ENCODE peak calls at places on chromosomes 16 and 17, in eight cellular contexts. One of them, this sample, is unnamed.

GRCh38 chr17:28968914-28969295 is 17.6 kb upstream of the PHF12 start:
- DNase-seq in NCI-H774: no peak
- DNase-seq in HFFc6: no peak
- DNase-seq in uterus: no peak
- DNase-seq in GM04504: no peak
- DNase-seq in natural killer cell: no peak
- DNase-seq in central memory CD4-positive, alpha-beta T cell: no peak
- DNase-seq in activated CD4-positive, alpha-beta T cell treated with anti-CD3 and anti-CD28 coated beads for 24 hours: no peak
- DNase-seq in this sample: no peak

GRCh38 chr17:21119247-21119944 is 7.4 kb upstream of the DHRS7B start:
- DNase-seq in NCI-H774: no peak
- DNase-seq in HFFc6: peak; percentile 44
- DNase-seq in uterus: peak; percentile 73
- DNase-seq in GM04504: peak; percentile 33
- DNase-seq in natural killer cell: peak; percentile 58
- DNase-seq in central memory CD4-positive, alpha-beta T cell: peak; percentile 62
- DNase-seq in activated CD4-positive, alpha-beta T cell treated with anti-CD3 and anti-CD28 coated beads for 24 hours: peak; percentile 51
- DNase-seq in this sample: peak; percentile 61

GRCh38 chr16:64153718-64154117 is 968.1 kb downstream of the CDH11 start:
- DNase-seq in NCI-H774: no peak
- DNase-seq in HFFc6: peak; percentile 63
- DNase-seq in uterus: no peak
- DNase-seq in GM04504: no peak
- DNase-seq in natural killer cell: no peak
- DNase-seq in central memory CD4-positive, alpha-beta T cell: no peak
- DNase-seq in activated CD4-positive, alpha-beta T cell treated with anti-CD3 and anti-CD28 coated beads for 24 hours: no peak
- DNase-seq in this sample: no peak

GRCh38 chr16:58158137-58158536 is 29.0 kb upstream of the CFAP20 start:
- DNase-seq in NCI-H774: no peak
- DNase-seq in HFFc6: no peak
- DNase-seq in uterus: no peak
- DNase-seq in GM04504: no peak
- DNase-seq in natural killer cell: no peak
- DNase-seq in central memory CD4-positive, alpha-beta T cell: no peak
- DNase-seq in activated CD4-positive, alpha-beta T cell treated with anti-CD3 and anti-CD28 coated beads for 24 hours: no peak
- DNase-seq in this sample: no peak

GRCh38 chr17:29698019-29698777 is 75.5 kb upstream of the CORO6 start:
- DNase-seq in NCI-H774: no peak
- DNase-seq in HFFc6: no peak
- DNase-seq in uterus: no peak
- DNase-seq in GM04504: no peak
- DNase-seq in natural killer cell: no peak
- DNase-seq in central memory CD4-positive, alpha-beta T cell: no peak
- DNase-seq in activated CD4-positive, alpha-beta T cell treated with anti-CD3 and anti-CD28 coated beads for 24 hours: no peak
- DNase-seq in this sample: no peak

GRCh38 chr17:73050797-73051196 is 41.7 kb downstream of the SLC39A11 start:
- DNase-seq in NCI-H774: no peak
- DNase-seq in HFFc6: no peak
- DNase-seq in uterus: no peak
- DNase-seq in GM04504: no peak
- DNase-seq in natural killer cell: no peak
- DNase-seq in central memory CD4-positive, alpha-beta T cell: no peak
- DNase-seq in activated CD4-positive, alpha-beta T cell treated with anti-CD3 and anti-CD28 coated beads for 24 hours: no peak
- DNase-seq in this sample: no peak

GRCh38 chr16:19479302-19479721 is 42.6 kb downstream of the GDE1 start:
- DNase-seq in NCI-H774: no peak
- DNase-seq in HFFc6: no peak
- DNase-seq in uterus: no peak
- DNase-seq in GM04504: no peak
- DNase-seq in natural killer cell: no peak
- DNase-seq in central memory CD4-positive, alpha-beta T cell: no peak
- DNase-seq in activated CD4-positive, alpha-beta T cell treated with anti-CD3 and anti-CD28 coated beads for 24 hours: no peak
- DNase-seq in this sample: no peak

GRCh38 chr17:16415031-16415924 is at the start of gene TRPV2:
- DNase-seq in NCI-H774: no peak
- DNase-seq in HFFc6: no peak
- DNase-seq in uterus: peak; percentile 37
- DNase-seq in GM04504: no peak
- DNase-seq in natural killer cell: peak; percentile 44
- DNase-seq in central memory CD4-positive, alpha-beta T cell: peak; percentile 41
- DNase-seq in activated CD4-positive, alpha-beta T cell treated with anti-CD3 and anti-CD28 coated beads for 24 hours: no peak
- DNase-seq in this sample: no peak

GRCh38 chr17:49459401-49459984 is 35.6 kb upstream of the NGFR start:
- DNase-seq in NCI-H774: no peak
- DNase-seq in HFFc6: no peak
- DNase-seq in uterus: no peak
- DNase-seq in GM04504: no peak
- DNase-seq in natural killer cell: no peak
- DNase-seq in central memory CD4-positive, alpha-beta T cell: no peak
- DNase-seq in activated CD4-positive, alpha-beta T cell treated with anti-CD3 and anti-CD28 coated beads for 24 hours: no peak
- DNase-seq in this sample: no peak

GRCh38 chr16:56824335-56824734 is 40.7 kb upstream of the SLC12A3 start:
- DNase-seq in NCI-H774: peak; percentile 29
- DNase-seq in HFFc6: no peak
- DNase-seq in uterus: no peak
- DNase-seq in GM04504: no peak
- DNase-seq in natural killer cell: no peak
- DNase-seq in central memory CD4-positive, alpha-beta T cell: no peak
- DNase-seq in activated CD4-positive, alpha-beta T cell treated with anti-CD3 and anti-CD28 coated beads for 24 hours: no peak
- DNase-seq in this sample: no peak

This sample was measured in SK-N-DZ.